ENCODE peak calls at places on chromosomes 11 and 22, in four cellular contexts. K is fibroblast of lung, D is AG09309, H is lower leg skin. N is an unnamed sample.

GRCh38 chr11:103773059-103773458 is 263.4 kb upstream of the DDI1 start:
- DNase-seq in D (peak), H (no peak), K (peak), N (no peak)

GRCh38 chr11:48005878-48006277 is 25.5 kb downstream of the PTPRJ start:
- DNase-seq in D (no peak), K (no peak), H (no peak), N (no peak)

GRCh38 chr11:34809191-34810106 is 106.7 kb downstream of the APIP start:
- DNase-seq in D (no peak), K (no peak), H (no peak), N (peak)

GRCh38 chr22:42720263-42721044 is at the start of gene A4GALT:
- DNase-seq in D (no peak), H (no peak), K (no peak), N (no peak)

GRCh38 chr11:73399159-73400090 is 23.2 kb downstream of the RELT start:
- DNase-seq in H (peak), K (no peak), D (no peak), N (no peak)

GRCh38 chr22:44683237-44683636 is 18.8 kb upstream of the PRR5 start:
- DNase-seq in D (no peak), K (no peak), H (no peak), N (no peak)

GRCh38 chr11:2444301-2445106 is at the start of the genes KCNQ1 and TRPM5:
- DNase-seq in K (no peak), D (no peak), H (no peak), N (no peak)

GRCh38 chr11:58926251-58926650 is 13.0 kb upstream of the GLYATL1 start:
- DNase-seq in K (peak), H (no peak), D (no peak), N (no peak)

GRCh38 chr11:3341298-3341697 is 37.6 kb downstream of the ZNF195 start:
- DNase-seq in H (peak), K (peak), D (peak), N (peak)

GRCh38 chr11:11297578-11297977 is 55.5 kb downstream of the CSNK2A3 start:
- DNase-seq in K (no peak), D (no peak), H (peak), N (peak)

GRCh38 chr11:19607656-19608360 is 104.8 kb upstream of the NAV2 start:
- DNase-seq in K (peak), D (no peak), H (peak), N (no peak)

GRCh38 chr11:27646051-27646818 is 54.0 kb downstream of the BDNF start:
- DNase-seq in K (no peak), H (no peak), D (no peak), N (peak)

GRCh38 chr11:79440451-79441158 is at the start of gene TENM4:
- DNase-seq in K (peak), H (peak), D (peak), N (peak)

GRCh38 chr11:12266943-12267342 is 110.4 kb upstream of the PARVA start:
- DNase-seq in D (no peak), K (no peak), H (no peak), N (no peak)

GRCh38 chr11:118226294-118226693 is 1.5 kb upstream of the JAML start:
- DNase-seq in K (no peak), D (no peak), H (no peak), N (no peak)

GRCh38 chr11:11075515-11076171 is 217.8 kb upstream of the ZBED5 start:
- DNase-seq in K (no peak), H (no peak), D (no peak), N (no peak)

GRCh38 chr22:29144786-29145160 is 60.9 kb upstream of the EMID1 start:
- DNase-seq in D (no peak), K (no peak), H (peak), N (no peak)

GRCh38 chr11:35372565-35373283 is 46.6 kb downstream of the SLC1A2 start:
- DNase-seq in D (no peak), K (no peak), H (no peak), N (no peak)

GRCh38 chr11:34948721-34949120 is 32.3 kb downstream of the PDHX start:
- DNase-seq in H (no peak), K (peak), D (peak), N (no peak)

GRCh38 chr11:15073361-15074205 is at the start of gene CALCB:
- DNase-seq in H (no peak), K (peak), D (no peak), N (no peak)

GRCh38 chr22:48901324-48901723 is 926.3 kb downstream of the BRD1 start:
- DNase-seq in K (no peak), D (no peak), H (peak), N (no peak)

GRCh38 chr11:65625628-65626342 is 10.2 kb downstream of the PCNX3 start:
- DNase-seq in H (no peak), D (no peak), K (peak), N (no peak)

GRCh38 chr11:75516886-75517285 is 8.9 kb downstream of the GDPD5 start:
- DNase-seq in H (no peak), K (no peak), D (no peak), N (no peak)

GRCh38 chr11:11584446-11584810 is 37.4 kb downstream of the GALNT18 start:
- DNase-seq in K (peak), H (no peak), D (peak), N (peak)

GRCh38 chr11:109435121-109435742 is 13.2 kb downstream of the C11orf87 start:
- DNase-seq in K (no peak), H (no peak), D (no peak), N (peak)

GRCh38 chr11:129911298-129911697 is 15.9 kb upstream of the NFRKB start:
- DNase-seq in H (no peak), K (peak), D (no peak), N (no peak)

GRCh38 chr11:120128392-120129172 is 9.3 kb downstream of the TRIM29 start:
- DNase-seq in H (peak), K (peak), D (peak), N (peak)

GRCh38 chr11:134691474-134691873 is 279.4 kb upstream of the B3GAT1 start:
- DNase-seq in H (peak), K (no peak), D (no peak), N (no peak)

GRCh38 chr11:65482306-65482850 is 16.5 kb upstream of the MALAT1 start:
- DNase-seq in D (no peak), H (no peak), K (no peak), N (no peak)

GRCh38 chr11:31798057-31799035 is 12.8 kb downstream of the PAX6 start:
- DNase-seq in D (no peak), H (peak), K (no peak), N (no peak)

GRCh38 chr22:30861688-30862552 is 106.7 kb downstream of the MORC2 start:
- DNase-seq in K (no peak), H (peak), D (no peak), N (no peak)

GRCh38 chr11:44363116-44363515 is 53.2 kb upstream of the ALX4 start:
- DNase-seq in K (no peak), H (no peak), D (no peak), N (no peak)

GRCh38 chr22:20595461-20595860 is 88.1 kb downstream of the MED15 start:
- DNase-seq in H (no peak), K (no peak), D (no peak), N (no peak)

GRCh38 chr11:62707277-62707771 is at the start of the genes BSCL2 and GNG3:
- DNase-seq in D (no peak), H (no peak), K (no peak), N (no peak)

GRCh38 chr11:43547900-43548381 is 132.6 kb upstream of the HSD17B12 start:
- DNase-seq in D (no peak), H (no peak), K (peak), N (no peak)

GRCh38 chr11:3188496-3189192 is 23.5 kb upstream of the OSBPL5 start:
- DNase-seq in H (peak), D (no peak), K (no peak), N (no peak)

DNA sequence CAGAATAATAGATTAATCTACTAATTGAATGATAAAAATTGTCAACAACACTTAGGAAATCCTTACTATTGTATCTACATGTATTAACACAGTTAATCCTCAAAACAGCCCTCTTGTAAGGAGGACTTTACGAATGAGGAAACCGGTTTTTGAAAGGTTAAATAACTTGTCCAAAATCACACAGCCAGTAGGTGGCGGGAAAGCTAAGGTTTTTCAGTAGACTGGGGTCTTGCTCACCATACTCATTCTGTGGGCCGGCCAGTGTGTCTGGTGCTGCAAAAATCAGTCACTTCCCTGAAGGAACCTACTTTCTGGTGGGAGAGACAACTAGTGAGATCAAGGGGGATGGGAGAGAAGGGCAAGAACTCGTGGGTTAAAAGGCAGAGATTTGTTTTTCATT is 3.8 kb downstream of the DCPS start:
- DNase-seq in H (no peak), K (peak), D (no peak), N (peak)
- TF ChIP-seq CTCF in H (no peak), K (peak), D (peak), N (peak)

GRCh38 chr22:23156286-23156685 is 11.0 kb downstream of the RAB36 start:
- DNase-seq in H (no peak), K (no peak), D (no peak), N (no peak)
- TF ChIP-seq CTCF in H (no peak), K (no peak), D (no peak), N (no peak)

DNA sequence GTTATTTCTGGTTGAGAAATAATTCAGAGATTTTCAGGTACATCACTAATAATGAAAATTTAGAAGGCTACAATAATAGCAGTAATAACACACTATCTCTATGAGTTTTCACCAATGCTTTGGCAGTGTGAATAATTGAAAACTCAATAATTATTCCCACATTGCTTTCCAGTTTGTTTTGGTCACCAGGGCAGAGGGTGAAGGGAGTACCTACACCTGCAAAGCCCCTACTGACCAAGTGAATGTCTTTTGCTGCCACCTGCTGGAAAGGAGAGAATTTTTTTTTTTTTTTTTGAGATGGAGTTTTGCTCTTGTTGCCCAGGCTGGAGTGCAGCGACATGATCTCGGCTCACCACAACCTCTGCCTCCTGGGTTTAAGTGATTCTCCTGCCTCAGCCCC is 3.2 kb downstream of the NELL1 start:
- DNase-seq in K (no peak), D (no peak), H (no peak), N (peak)
- TF ChIP-seq CTCF in K (peak), D (peak), H (no peak), N (peak)

DNA sequence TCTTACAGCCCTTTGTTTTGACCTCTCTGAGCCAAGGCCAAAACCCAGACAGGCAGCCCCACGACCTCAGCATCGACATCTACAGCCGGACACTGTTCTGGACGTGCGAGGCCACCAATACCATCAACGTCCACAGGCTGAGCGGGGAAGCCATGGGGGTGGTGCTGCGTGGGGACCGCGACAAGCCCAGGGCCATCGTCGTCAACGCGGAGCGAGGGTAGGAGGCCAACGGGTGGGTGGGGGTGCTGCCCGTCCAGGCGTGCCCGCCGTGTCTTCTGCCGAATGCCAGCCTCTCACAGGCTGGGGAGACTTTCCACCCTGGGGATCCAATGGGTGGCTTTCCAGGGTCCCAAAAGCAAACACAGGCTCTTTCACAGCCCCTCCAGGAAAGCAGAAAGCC is 37.1 kb upstream of the PPP6R3 start:
- DNase-seq in H (no peak), D (no peak), K (no peak), N (no peak)
- TF ChIP-seq CTCF in H (no peak), D (no peak), K (no peak), N (no peak)